ENCODE peak calls at places on chromosomes 5 and 9, in six cellular contexts. J, E, A, K, H and Z are unnamed samples. For H3K36me3, the result is how much of the 10 kb centered on the place peaks cover.

GRCh38 chr9:3894764-3895163 is 369.0 kb upstream of the RFX3 start:
- DNase-seq in K (peak), H (peak), J (no peak), A (peak), E (no peak), Z (no peak)

GRCh38 chr9:120396418-120396817 is 183.5 kb downstream of the CDK5RAP2 start:
- DNase-seq in E (no peak), A (no peak), J (no peak), K (no peak), H (no peak), Z (no peak)

GRCh38 chr9:122008559-122008958 is 84.5 kb downstream of the TTLL11 start:
- DNase-seq in H (no peak), E (no peak), A (no peak), J (no peak), K (no peak), Z (no peak)

GRCh38 chr9:36401179-36401740 is 1.2 kb upstream of the RNF38 start:
- DNase-seq in E (no peak), H (peak), J (no peak), A (peak), K (peak), Z (peak)

GRCh38 chr9:125789196-125789595 is 42.0 kb downstream of the PBX3 start:
- DNase-seq in H (no peak), J (no peak), E (no peak), A (no peak), K (no peak), Z (no peak)

GRCh38 chr5:5564884-5565283 is 142.4 kb downstream of the ICE1 start:
- DNase-seq in A (no peak), K (no peak), E (no peak), H (no peak), J (no peak), Z (no peak)

GRCh38 chr9:137240321-137240840 is 706 bp upstream of the TUBB4B start:
- DNase-seq in E (peak), H (peak), K (peak), A (peak), J (peak), Z (peak)

GRCh38 chr9:84331119-84331791 is 9.3 kb downstream of the SLC28A3 start:
- DNase-seq in K (no peak), A (peak), J (no peak), E (no peak), H (no peak), Z (no peak)

GRCh38 chr5:167964529-167964928 is 326.9 kb upstream of the WWC1 start:
- DNase-seq in E (no peak), K (no peak), J (no peak), A (no peak), H (no peak), Z (no peak)

GRCh38 chr9:15696979-15697378 is 144.1 kb downstream of the CCDC171 start:
- DNase-seq in H (no peak), K (peak), E (no peak), A (peak), J (no peak), Z (no peak)
- TF ChIP-seq CTCF in H (peak), K (peak), E (no peak), A (no peak), J (no peak), Z (no peak)

GRCh38 chr5:14306415-14306814 is 163.3 kb downstream of the TRIO start:
- DNase-seq in J (no peak), H (no peak), K (peak), E (no peak), A (no peak), Z (no peak)
- H3K36me3 ChIP-seq in J (half or more), H (half or more), K (under half), E (under half), A (half or more), Z (under half)

GRCh38 chr5:76751291-76751690 is 35.4 kb downstream of the F2R start:
- DNase-seq in A (no peak), E (no peak), J (no peak), K (no peak), H (no peak), Z (no peak)

GRCh38 chr5:76742586-76742985 is 26.7 kb downstream of the F2R start:
- DNase-seq in J (no peak), E (no peak), K (peak), A (peak), H (peak), Z (no peak)

GRCh38 chr5:76744632-76745031 is 28.7 kb downstream of the F2R start:
- DNase-seq in E (no peak), A (no peak), K (no peak), J (no peak), H (no peak), Z (no peak)

GRCh38 chr5:76746677-76747076 is 30.8 kb downstream of the F2R start:
- DNase-seq in E (no peak), J (no peak), H (no peak), K (no peak), A (no peak), Z (no peak)
- TF ChIP-seq CTCF in E (no peak), J (no peak), H (no peak), K (no peak), A (no peak), Z (no peak)

GRCh38 chr9:135093911-135094584 is 6.6 kb downstream of the OLFM1 start:
- DNase-seq in A (no peak), E (no peak), H (no peak), K (no peak), J (no peak), Z (no peak)

GRCh38 chr9:135098400-135099105 is 11.1 kb downstream of the OLFM1 start:
- DNase-seq in H (no peak), J (no peak), A (no peak), K (no peak), E (no peak), Z (no peak)

GRCh38 chr9:135093111-135093510 is 5.6 kb downstream of the OLFM1 start:
- DNase-seq in A (no peak), E (no peak), J (no peak), H (no peak), K (no peak), Z (peak)

GRCh38 chr9:135095470-135096407 is 8.3 kb downstream of the OLFM1 start:
- DNase-seq in J (no peak), H (no peak), A (no peak), E (no peak), K (no peak), Z (no peak)

DNA sequence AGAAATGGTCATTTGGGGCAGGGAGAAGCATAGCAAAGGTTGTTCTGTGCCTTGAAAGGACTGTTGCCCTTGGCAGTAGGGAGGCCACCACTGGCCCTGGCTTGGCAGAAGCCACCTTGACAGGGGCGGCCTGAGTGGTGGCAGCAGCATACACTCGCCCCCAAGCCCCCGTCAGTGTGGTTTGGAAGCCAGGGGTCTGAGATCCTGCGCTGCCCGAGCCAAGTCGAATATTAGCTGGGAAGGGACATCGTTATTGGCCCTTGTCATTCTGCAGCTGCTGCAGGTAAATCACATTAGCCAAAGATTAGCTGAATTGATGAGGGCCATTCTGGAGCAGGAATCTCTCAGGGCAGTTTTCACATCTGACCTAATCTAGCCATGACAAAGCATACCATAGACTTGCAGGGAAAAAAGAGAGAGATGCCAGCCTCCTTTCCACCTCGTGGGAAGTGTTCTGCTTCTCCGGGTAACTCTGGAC is 9.0 kb downstream of the OLFM1 start:
- DNase-seq in H (no peak), K (no peak), E (peak), J (no peak), A (no peak), Z (peak)
- H3K36me3 ChIP-seq in H (under half), K (under half), E (half or more), J (under half), A (under half), Z (under half)

DNA sequence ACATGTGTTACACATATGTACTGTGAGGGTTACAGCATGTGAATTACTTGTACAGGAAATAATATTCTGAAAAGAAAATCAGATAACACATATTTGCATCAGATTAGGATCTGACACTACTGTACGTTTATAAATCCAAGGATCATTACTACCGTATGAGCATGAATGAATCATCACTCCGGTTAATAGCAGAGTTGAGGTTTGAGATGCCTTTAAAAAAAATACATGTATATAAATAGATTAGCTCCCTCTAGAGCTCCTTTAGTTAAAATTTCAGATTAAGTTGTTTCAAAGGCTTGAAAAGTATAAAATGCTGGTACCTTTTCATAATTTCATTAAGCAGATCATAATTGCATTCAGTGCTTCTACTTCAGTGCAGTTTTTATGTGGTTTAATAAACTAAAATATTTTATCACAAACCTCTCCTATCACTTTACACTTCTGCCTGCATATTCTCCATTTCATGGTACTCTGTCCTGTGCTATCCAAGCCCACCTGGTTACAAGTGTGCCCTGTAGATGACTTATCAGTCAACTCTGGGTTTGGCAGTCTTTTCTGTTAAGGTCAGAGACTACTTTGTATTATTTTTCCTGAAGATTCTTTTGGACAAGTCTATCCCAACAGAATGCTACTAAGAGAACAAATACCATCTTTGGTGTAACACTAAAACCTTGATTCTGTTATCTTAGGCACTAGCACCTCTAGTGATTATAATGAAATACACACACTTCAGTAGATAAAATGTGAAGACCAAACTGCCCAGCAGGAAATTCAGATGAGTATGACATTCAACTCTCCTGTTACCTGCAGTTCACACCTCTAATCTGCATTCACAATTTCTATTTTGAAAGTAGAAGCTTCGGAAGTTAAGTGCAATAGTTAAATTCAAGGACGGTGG is 48.0 kb upstream of the POU5F2 start:
- DNase-seq in H (peak), J (no peak), E (no peak), K (peak), A (peak), Z (no peak)
- TF ChIP-seq CTCF in H (no peak), J (no peak), E (no peak), K (no peak), A (peak), Z (no peak)

DNA sequence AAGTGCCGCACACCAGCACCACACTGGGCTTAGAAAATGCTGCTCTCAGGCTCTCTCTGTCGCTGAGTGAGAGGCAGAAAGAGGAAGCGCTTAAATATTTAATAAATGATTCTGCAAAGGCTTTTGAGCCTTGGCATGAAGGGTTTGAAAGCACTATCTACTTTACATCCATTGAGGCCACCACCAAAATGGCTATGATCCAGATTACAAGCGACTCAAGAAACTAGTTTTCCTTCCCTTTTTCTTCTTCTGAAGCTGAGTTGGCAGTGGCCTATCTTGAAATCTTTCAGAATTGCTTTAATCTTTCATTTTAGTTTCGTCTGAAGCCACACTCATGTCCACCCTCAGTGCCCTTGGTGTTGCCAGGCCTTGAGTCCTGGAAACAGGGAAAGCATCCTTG is 59.5 kb downstream of the EBF1 start:
- DNase-seq in H (no peak), K (no peak), E (no peak), A (no peak), J (no peak), Z (no peak)
- H3K36me3 ChIP-seq in H (under half), K (under half), E (under half), A (under half), J (under half), Z (under half)

DNA sequence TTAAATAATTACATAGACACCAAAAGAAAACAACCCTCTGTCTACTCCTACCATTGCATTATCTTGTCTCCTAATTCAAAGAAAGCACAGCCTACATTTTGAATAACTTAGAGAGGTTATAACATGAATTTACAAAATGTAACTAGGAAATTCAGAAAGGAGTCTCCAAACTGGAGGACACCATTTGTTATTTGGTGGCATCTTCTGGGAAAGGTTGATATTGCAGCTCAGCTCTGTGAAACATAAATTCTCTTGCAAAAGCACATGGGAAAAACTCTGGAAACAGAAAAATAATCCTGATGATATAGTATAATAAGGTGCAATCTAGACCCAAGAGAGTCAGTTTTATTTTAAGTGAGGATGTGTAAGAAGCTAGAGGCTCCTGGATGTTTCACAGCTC is 215.3 kb downstream of the MLLT3 start:
- DNase-seq in J (no peak), E (no peak), K (no peak), A (no peak), H (no peak), Z (no peak)
- TF ChIP-seq CTCF in J (peak), E (no peak), K (no peak), A (peak), H (peak), Z (no peak)